ENCODE peak calls at places on chromosome 15, in four cellular contexts. O is body of pancreas, I is vagina, C is MCF 10A. K is an unnamed sample.

GRCh38 chr15:31338879-31339557 is 12.4 kb downstream of the KLF13 start:
- DNase-seq in O (peak; percentile 89), I (no peak), C (peak; percentile 80), K (peak; percentile 85)

GRCh38 chr15:93131485-93132075 is 42.6 kb upstream of the RGMA start:
- DNase-seq in O (no peak), I (no peak), C (no peak), K (no peak)

GRCh38 chr15:74904190-74904805 is 2.4 kb downstream of the FAM219B start:
- DNase-seq in O (no peak), I (no peak), C (no peak), K (no peak)

GRCh38 chr15:63872759-63873510 is 39.2 kb upstream of the HERC1 start:
- DNase-seq in O (no peak), I (no peak), C (no peak), K (no peak)

GRCh38 chr15:37900286-37901221 is 33.9 kb upstream of the TMCO5A start:
- DNase-seq in O (no peak), I (no peak), C (peak; percentile 29), K (peak; percentile 45)

GRCh38 chr15:79680721-79681120 is 216.1 kb downstream of the MTHFS start:
- DNase-seq in O (no peak), I (no peak), C (peak; percentile 88), K (peak; percentile 78)

GRCh38 chr15:99435761-99436346 is 129.9 kb upstream of the MEF2A start:
- DNase-seq in O (no peak), I (no peak), C (no peak), K (no peak)

GRCh38 chr15:95210436-95210981 is 979.1 kb downstream of the MCTP2 start:
- DNase-seq in O (no peak), I (no peak), C (no peak), K (no peak)

GRCh38 chr15:71328453-71328852 is 213.2 kb downstream of the THSD4 start:
- DNase-seq in O (no peak), I (no peak), C (no peak), K (no peak)

GRCh38 chr15:100229181-100230163 is 112.3 kb downstream of the ADAMTS17 start:
- DNase-seq in O (no peak), I (no peak), C (no peak), K (no peak)

GRCh38 chr15:82919231-82919886 is 33.2 kb downstream of the HOMER2 start:
- DNase-seq in O (peak; percentile 96), I (no peak), C (peak; percentile 64), K (no peak)

GRCh38 chr15:62128916-62129315 is 36.2 kb downstream of the C2CD4B start:
- DNase-seq in O (no peak), I (no peak), C (no peak), K (no peak)

GRCh38 chr15:60982249-60982932 is 246.7 kb downstream of the RORA start:
- DNase-seq in O (no peak), I (no peak), C (no peak), K (peak; percentile 37)

GRCh38 chr15:37885651-37886050 is 48.8 kb upstream of the TMCO5A start:
- DNase-seq in O (no peak), I (no peak), C (no peak), K (no peak)

GRCh38 chr15:80788536-80788935 is 9.4 kb downstream of the CEMIP start:
- DNase-seq in O (no peak), I (no peak), C (no peak), K (no peak)

GRCh38 chr15:65082303-65082958 is 5.9 kb downstream of the KBTBD13 start:
- DNase-seq in O (no peak), I (no peak), C (no peak), K (no peak)

GRCh38 chr15:70569718-70570231 is 193.6 kb downstream of the UACA start:
- DNase-seq in O (no peak), I (peak; percentile 40), C (peak; percentile 69), K (no peak)

GRCh38 chr15:101244039-101244781 is 7.6 kb downstream of the CHSY1 start:
- DNase-seq in O (no peak), I (no peak), C (no peak), K (no peak)

GRCh38 chr15:69465253-69465652 is 12.6 kb downstream of the RPLP1 start:
- DNase-seq in O (no peak), I (no peak), C (no peak), K (no peak)

GRCh38 chr15:90106522-90107117 is 4.4 kb upstream of the IDH2 start:
- DNase-seq in O (peak; percentile 40), I (no peak), C (peak; percentile 79), K (peak; percentile 39)

GRCh38 chr15:73284073-73284472 is 84.7 kb downstream of the HCN4 start:
- DNase-seq in O (no peak), I (no peak), C (peak; percentile 21), K (peak; percentile 36)
- TF ChIP-seq CTCF in O (no peak), I (no peak), C (no peak), K (peak; percentile 41)

GRCh38 chr15:36880226-36880912 is 220.0 kb downstream of the MEIS2 start:
- DNase-seq in O (peak; percentile 25), I (no peak), C (no peak), K (no peak)
- TF ChIP-seq CTCF in O (no peak), I (no peak), C (no peak), K (no peak)

GRCh38 chr15:48337626-48338025 is 6.4 kb downstream of the DUT start:
- DNase-seq in O (no peak), I (no peak), C (no peak), K (no peak)
- TF ChIP-seq CTCF in O (no peak), I (no peak), C (no peak), K (no peak)

GRCh38 chr15:86115138-86115801 is 35.6 kb downstream of the AGBL1 start:
- DNase-seq in O (no peak), I (no peak), C (peak; percentile 3), K (no peak)
- TF ChIP-seq CTCF in O (no peak), I (peak; percentile 17), C (no peak), K (no peak)

GRCh38 chr15:52217186-52217585 is 26.0 kb upstream of the GNB5 start:
- DNase-seq in O (peak; percentile 58), I (peak; percentile 75), C (peak; percentile 21), K (no peak)
- TF ChIP-seq CTCF in O (no peak), I (no peak), C (no peak), K (no peak)